ENCODE peak calls at places on chromosome 3, in eight cellular contexts. A, X, P, H, Z, T, E and I are unnamed samples.

GRCh38 chr3:143362115-143362992 is 242.8 kb downstream of the CHST2 start:
- DNase-seq in E (no peak), X (peak), P (no peak), T (no peak), Z (no peak), H (no peak), A (no peak), I (no peak)

GRCh38 chr3:55426486-55426885 is 60.6 kb downstream of the WNT5A start:
- DNase-seq in T (no peak), A (no peak), Z (no peak), H (no peak), X (no peak), E (no peak), P (peak), I (no peak)

GRCh38 chr3:52886049-52886730 is 11.2 kb downstream of the STIMATE start:
- DNase-seq in X (no peak), A (no peak), Z (no peak), T (no peak), H (no peak), E (no peak), P (no peak), I (no peak)

GRCh38 chr3:147712357-147712756 is 303.2 kb downstream of the ZIC1 start:
- DNase-seq in Z (no peak), A (no peak), T (no peak), E (no peak), P (no peak), X (no peak), H (no peak), I (no peak)

GRCh38 chr3:101009386-101009785 is 16.2 kb upstream of the ABI3BP start:
- DNase-seq in X (no peak), A (no peak), E (no peak), P (no peak), H (peak), Z (no peak), T (no peak), I (no peak)

GRCh38 chr3:160133757-160134156 is 91.5 kb upstream of the C3orf80 start:
- DNase-seq in H (no peak), E (no peak), P (no peak), A (no peak), X (no peak), Z (no peak), T (no peak), I (peak)

GRCh38 chr3:187744169-187745151 is 808 bp downstream of the BCL6 start:
- DNase-seq in P (peak), H (no peak), E (peak), Z (peak), A (no peak), X (peak), T (peak), I (peak)

GRCh38 chr3:24690777-24691176 is 196.1 kb upstream of the THRB start:
- DNase-seq in H (no peak), P (no peak), T (no peak), A (no peak), X (no peak), Z (no peak), E (no peak), I (no peak)

GRCh38 chr3:33749546-33750215 is 31.6 kb upstream of the CLASP2 start:
- DNase-seq in X (peak), H (peak), A (peak), E (no peak), Z (peak), P (peak), T (no peak), I (peak)

GRCh38 chr3:65758871-65759598 is 279.7 kb downstream of the MAGI1 start:
- DNase-seq in A (no peak), E (no peak), H (no peak), Z (peak), P (peak), T (no peak), X (peak), I (peak)

GRCh38 chr3:28050895-28051294 is 190.5 kb upstream of the CMC1 start:
- DNase-seq in X (peak), Z (no peak), P (no peak), T (no peak), A (no peak), H (peak), E (no peak), I (peak)

GRCh38 chr3:4313606-4314308 is 10.6 kb downstream of the SETMAR start:
- DNase-seq in Z (no peak), T (no peak), E (no peak), X (no peak), H (no peak), P (no peak), A (no peak), I (no peak)

GRCh38 chr3:165532851-165533250 is 304.4 kb downstream of the BCHE start:
- DNase-seq in T (no peak), Z (no peak), P (peak), X (no peak), E (no peak), A (no peak), H (no peak), I (no peak)

GRCh38 chr3:66153961-66154923 is 66.6 kb upstream of the SLC25A26 start:
- DNase-seq in T (no peak), H (peak), X (peak), Z (peak), A (no peak), E (no peak), P (peak), I (peak)

GRCh38 chr3:170137971-170138370 is 43.6 kb downstream of the PHC3 start:
- DNase-seq in H (peak), X (peak), P (no peak), T (no peak), Z (peak), E (no peak), A (no peak), I (peak)

GRCh38 chr3:77025476-77025875 is 14.4 kb upstream of the ROBO2 start:
- DNase-seq in A (no peak), E (no peak), X (no peak), H (no peak), T (no peak), P (no peak), Z (no peak), I (no peak)

GRCh38 chr3:170424879-170425278 is 6.2 kb downstream of the CLDN11 start:
- DNase-seq in H (no peak), Z (no peak), E (no peak), T (no peak), P (no peak), X (peak), A (no peak), I (peak)

GRCh38 chr3:42056840-42057239 is 34.3 kb upstream of the TRAK1 start:
- DNase-seq in T (no peak), H (no peak), P (no peak), Z (no peak), X (no peak), E (no peak), A (no peak), I (no peak)

GRCh38 chr3:160810360-160810759 is 54.3 kb downstream of the PPM1L start:
- DNase-seq in X (no peak), Z (peak), E (no peak), A (no peak), P (peak), T (no peak), H (no peak), I (peak)

DNA sequence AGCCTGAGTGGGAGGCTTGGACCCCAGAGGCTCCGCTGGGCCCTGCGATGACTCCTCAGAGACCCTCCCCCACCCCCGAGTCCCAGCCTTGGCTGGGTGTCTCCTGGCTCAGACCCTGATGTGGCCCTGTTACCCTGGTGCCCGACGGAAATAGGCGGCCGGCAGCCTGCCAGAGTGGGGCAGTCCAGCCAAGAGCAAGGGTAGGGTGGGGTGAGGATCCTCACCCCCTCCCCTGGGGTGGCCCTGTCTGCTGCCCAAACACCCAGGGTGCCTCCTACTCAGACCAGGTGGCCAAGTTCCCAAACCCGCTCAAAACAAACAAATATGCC is 15.3 kb downstream of the TNK2 start:
- DNase-seq in A (no peak), Z (no peak), X (no peak), P (no peak), T (no peak), E (no peak), H (no peak), I (no peak)
- H3K4me3 ChIP-seq in A (peak), Z (peak), X (peak), P (no peak), T (no peak), E (no peak), H (peak), I (peak)

GRCh38 chr3:153290278-153291015 is 128.4 kb downstream of the RAP2B start:
- DNase-seq in Z (peak), A (no peak), T (no peak), P (no peak), X (no peak), H (no peak), E (no peak), I (no peak)
- TF ChIP-seq CTCF in Z (peak), A (peak), T (no peak), P (peak), X (peak), H (peak), E (peak), I (peak)

GRCh38 chr3:11095932-11096265 is 58.4 kb upstream of the HRH1 start:
- DNase-seq in P (no peak), T (no peak), H (no peak), X (peak), A (no peak), Z (peak), E (no peak), I (no peak)
- H3K4me3 ChIP-seq in P (no peak), T (no peak), H (no peak), X (no peak), A (peak), Z (peak), E (no peak), I (no peak)

GRCh38 chr3:121956363-121956762 is 62.2 kb downstream of the SLC15A2 start:
- DNase-seq in Z (no peak), E (no peak), T (no peak), X (no peak), P (no peak), H (no peak), A (no peak), I (no peak)
- TF ChIP-seq CTCF in Z (no peak), E (no peak), T (no peak), X (no peak), P (no peak), H (no peak), A (no peak), I (no peak)